ENCODE peak calls at places on chromosome 19, in six cellular contexts. Z is C1 segment of cervical spinal cord, J is glutamatergic neuron, T is uterus, C is nucleus accumbens, H is colonic mucosa. M is an unnamed sample.
A peak's percentile ranks its signal among the peaks of the same experiment; 100 is the strongest.

GRCh38 chr19:9250630-9251029 is at the start of gene OR7E24:
- DNase-seq in Z (no peak), J (no peak), T (no peak), C (no peak), H (no peak), M (no peak)

GRCh38 chr19:47676811-47677210 is 36.4 kb upstream of the EHD2 start:
- DNase-seq in Z (no peak), J (peak; percentile 75), T (no peak), C (no peak), H (no peak), M (no peak)

GRCh38 chr19:6238643-6239281 is 41.0 kb downstream of the MLLT1 start:
- DNase-seq in Z (peak; percentile 64), J (peak; percentile 26), T (peak; percentile 78), C (peak; percentile 18), H (no peak), M (no peak)

GRCh38 chr19:8505680-8506401 is 3.4 kb upstream of the PRAM1 start:
- DNase-seq in Z (peak; percentile 86), J (peak; percentile 88), T (peak; percentile 76), C (peak; percentile 76), H (peak; percentile 85), M (peak; percentile 87)

GRCh38 chr19:55251296-55252081 is 7.3 kb downstream of the PPP6R1 start:
- DNase-seq in Z (no peak), J (no peak), T (no peak), C (peak; percentile 6), H (peak; percentile 76), M (no peak)

GRCh38 chr19:1251233-1251502 is 2.8 kb downstream of the MIDN start:
- DNase-seq in Z (peak; percentile 74), J (no peak), T (peak; percentile 67), C (no peak), H (peak; percentile 81), M (no peak)

GRCh38 chr19:58429745-58430144 is 10.2 kb downstream of the ZNF132 start:
- DNase-seq in Z (no peak), J (no peak), T (no peak), C (no peak), H (no peak), M (no peak)

GRCh38 chr19:21398851-21399250 is 1.9 kb downstream of the ZNF493 start:
- DNase-seq in Z (no peak), J (no peak), T (no peak), C (no peak), H (no peak), M (no peak)

GRCh38 chr19:47541507-47541906 is 26.6 kb upstream of the NAPA start:
- DNase-seq in Z (no peak), J (no peak), T (no peak), C (no peak), H (no peak), M (no peak)

M was measured in adrenal gland.